ENCODE peak calls at places on chromosomes 7 and 10, in five cellular contexts. One of them, this sample, is unnamed.

GRCh38 chr7:99003419-99003818 is 125.1 kb downstream of the TRRAP start:
- DNase-seq in right cardiac atrium: no peak
- DNase-seq in WTC11: no peak
- DNase-seq in DMS53: no peak
- DNase-seq in amniotic stem cell: no peak
- DNase-seq in this sample: peak; percentile 11

GRCh38 chr7:152968003-152968402 is 208.5 kb downstream of the ACTR3B start:
- DNase-seq in WTC11: no peak
- DNase-seq in right cardiac atrium: no peak
- DNase-seq in DMS53: no peak
- DNase-seq in amniotic stem cell: no peak
- DNase-seq in this sample: no peak

GRCh38 chr10:8051109-8051781 is 3.2 kb upstream of the GATA3 start:
- DNase-seq in right cardiac atrium: no peak
- DNase-seq in amniotic stem cell: no peak
- DNase-seq in WTC11: no peak
- DNase-seq in DMS53: no peak
- DNase-seq in this sample: no peak

GRCh38 chr10:80598951-80599350 is 61.2 kb downstream of the SH2D4B start:
- DNase-seq in WTC11: no peak
- DNase-seq in DMS53: no peak
- DNase-seq in amniotic stem cell: no peak
- DNase-seq in right cardiac atrium: no peak
- DNase-seq in this sample: no peak

GRCh38 chr10:133123050-133123745 is 35.5 kb downstream of the ADGRA1 start:
- DNase-seq in right cardiac atrium: peak; percentile 6
- DNase-seq in amniotic stem cell: no peak
- DNase-seq in WTC11: no peak
- DNase-seq in DMS53: no peak
- DNase-seq in this sample: no peak

GRCh38 chr7:99036531-99037175 is 107.3 kb downstream of the SMURF1 start:
- DNase-seq in DMS53: peak; percentile 50
- DNase-seq in right cardiac atrium: peak; percentile 69
- DNase-seq in amniotic stem cell: no peak
- DNase-seq in WTC11: peak; percentile 78
- DNase-seq in this sample: peak; percentile 61

GRCh38 chr10:110008518-110009339 is 945 bp downstream of the ADD3 start:
- DNase-seq in DMS53: peak; percentile 72
- DNase-seq in amniotic stem cell: no peak
- DNase-seq in right cardiac atrium: peak; percentile 30
- DNase-seq in WTC11: no peak
- DNase-seq in this sample: peak; percentile 53

GRCh38 chr10:89518108-89518507 is 17.3 kb downstream of the SLC16A12 start:
- DNase-seq in WTC11: no peak
- DNase-seq in right cardiac atrium: no peak
- DNase-seq in DMS53: no peak
- DNase-seq in amniotic stem cell: no peak
- DNase-seq in this sample: no peak

GRCh38 chr7:108454674-108455523 is 1.3 kb downstream of the NRCAM start:
- DNase-seq in right cardiac atrium: no peak
- DNase-seq in WTC11: peak; percentile 52
- DNase-seq in amniotic stem cell: no peak
- DNase-seq in DMS53: peak; percentile 76
- DNase-seq in this sample: peak; percentile 14

GRCh38 chr10:122847782-122848604 is 2.3 kb upstream of the CUZD1 start:
- DNase-seq in right cardiac atrium: no peak
- DNase-seq in WTC11: no peak
- DNase-seq in DMS53: peak; percentile 95
- DNase-seq in amniotic stem cell: no peak
- DNase-seq in this sample: no peak

GRCh38 chr7:2609001-2609411 is 22.8 kb upstream of the TTYH3 start:
- DNase-seq in WTC11: peak; percentile 73
- DNase-seq in amniotic stem cell: no peak
- DNase-seq in DMS53: peak; percentile 19
- DNase-seq in right cardiac atrium: no peak
- DNase-seq in this sample: no peak

GRCh38 chr7:150860978-150861295 is 8.6 kb downstream of the AOC1 start:
- DNase-seq in WTC11: no peak
- DNase-seq in amniotic stem cell: no peak
- DNase-seq in right cardiac atrium: no peak
- DNase-seq in DMS53: no peak
- DNase-seq in this sample: no peak

GRCh38 chr7:707296-708000 is 19.1 kb upstream of the DNAAF5 start:
- DNase-seq in WTC11: no peak
- DNase-seq in amniotic stem cell: no peak
- DNase-seq in DMS53: no peak
- DNase-seq in right cardiac atrium: no peak
- DNase-seq in this sample: no peak

GRCh38 chr10:112126901-112127300 is 56.7 kb downstream of the GPAM start:
- DNase-seq in WTC11: no peak
- DNase-seq in DMS53: no peak
- DNase-seq in amniotic stem cell: no peak
- DNase-seq in right cardiac atrium: no peak
- DNase-seq in this sample: no peak

GRCh38 chr10:59006511-59007306 is 169.7 kb upstream of the PHYHIPL start:
- DNase-seq in right cardiac atrium: no peak
- DNase-seq in WTC11: no peak
- DNase-seq in DMS53: peak; percentile 25
- DNase-seq in amniotic stem cell: peak; percentile 41
- DNase-seq in this sample: peak; percentile 40

This sample was measured in testis.